ENCODE peak calls at places on chromosome 22, in seven cellular contexts. O is substantia nigra, V is mesendoderm, I is thoracic aorta, P is IMR-90, E is cardiac muscle cell, K is heart left ventricle. W is an unnamed sample.

GRCh38 chr22:47997612-47998011 is 1235.2 kb downstream of the TBC1D22A start:
- DNase-seq in K (no peak), I (no peak), E (no peak), P (no peak), O (no peak), V (no peak), W (no peak)

GRCh38 chr22:19962909-19963806 is 21.5 kb upstream of the TXNRD2 start:
- DNase-seq in K (no peak), O (no peak), E (no peak), I (no peak), P (peak; percentile 58), V (peak; percentile 96), W (peak; percentile 79)

GRCh38 chr22:22070371-22070824 is 87.8 kb upstream of the TOP3B start:
- DNase-seq in V (no peak), I (no peak), E (no peak), O (no peak), K (no peak), P (no peak), W (no peak)

GRCh38 chr22:20437253-20438065 is at the start of gene SCARF2:
- DNase-seq in E (peak; percentile 83), O (no peak), P (peak; percentile 62), K (peak; percentile 81), V (peak; percentile 79), I (no peak), W (no peak)

GRCh38 chr22:39984006-39984405 is 10.7 kb upstream of the FAM83F start:
- DNase-seq in E (no peak), P (peak; percentile 58), V (no peak), I (no peak), K (no peak), O (no peak), W (no peak)

GRCh38 chr22:37549704-37550059 is 10.6 kb upstream of the CDC42EP1 start:
- DNase-seq in I (no peak), K (no peak), V (peak; percentile 69), O (peak; percentile 85), E (peak; percentile 37), P (peak; percentile 50), W (peak; percentile 87)

GRCh38 chr22:41290262-41291221 is 4.6 kb upstream of the RANGAP1 start:
- DNase-seq in K (no peak), V (peak; percentile 85), P (peak; percentile 83), E (peak; percentile 23), I (no peak), O (no peak), W (no peak)

GRCh38 chr22:39664485-39665200 is 94.1 kb downstream of the CACNA1I start:
- DNase-seq in V (peak; percentile 88), E (peak; percentile 69), P (no peak), O (no peak), I (no peak), K (no peak), W (no peak)

GRCh38 chr22:20591660-20592310 is 84.4 kb downstream of the MED15 start:
- DNase-seq in E (peak; percentile 67), V (peak; percentile 45), I (no peak), K (no peak), P (peak; percentile 13), O (no peak), W (no peak)

DNA sequence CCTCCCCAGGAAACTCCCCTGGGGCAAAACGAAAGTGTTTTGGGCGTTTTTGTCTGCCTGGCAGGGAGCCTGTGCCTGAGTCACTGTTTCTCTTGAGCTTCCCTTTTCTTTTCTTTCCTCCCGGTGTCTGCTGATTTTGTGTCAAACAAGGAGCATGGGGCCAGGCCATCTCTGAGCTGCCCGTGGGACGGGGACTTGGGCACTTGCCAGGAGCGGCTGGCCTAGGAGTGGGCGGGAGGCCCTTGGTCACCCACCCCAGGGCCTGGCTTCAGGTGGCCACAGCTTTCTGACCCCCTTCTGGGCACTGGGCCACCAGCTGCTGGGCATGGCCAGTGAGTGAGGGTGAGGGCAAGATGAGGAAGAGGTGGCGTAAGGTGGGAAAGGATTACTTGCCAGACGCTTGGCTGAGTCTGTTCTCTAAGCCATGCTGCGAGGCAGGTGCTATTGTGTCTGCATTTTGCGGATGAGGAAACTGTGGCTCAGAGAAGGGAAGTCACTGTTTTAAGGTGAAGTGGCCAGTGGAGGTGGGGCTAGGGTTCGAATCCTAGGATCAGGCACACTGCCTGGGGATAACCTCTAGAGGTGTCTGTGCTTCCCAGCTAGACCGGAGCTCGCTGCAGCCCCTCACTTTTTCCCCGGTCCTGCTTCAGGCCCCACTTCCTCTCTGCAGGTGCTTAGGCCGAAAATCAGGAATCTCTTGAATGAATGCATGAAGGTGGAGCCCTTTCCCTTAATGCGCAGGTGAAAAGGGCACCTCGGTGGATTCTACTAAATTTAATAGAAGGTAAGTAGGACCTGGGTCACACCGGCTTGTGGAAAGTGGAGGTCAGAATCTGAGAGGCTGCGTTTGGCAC is 7.8 kb upstream of the NFAM1 start:
- DNase-seq in I (no peak), E (no peak), O (peak; percentile 25), V (peak; percentile 36), P (peak; percentile 49), K (peak; percentile 40), W (peak; percentile 46)
- H3K27ac ChIP-seq in I (no peak overlapping the region), E (no peak overlapping the region), O (no peak overlapping the region), V (no peak overlapping the region), P (no peak overlapping the region), K (no peak overlapping the region), W (peak overlapping the region; percentile 68)

GRCh38 chr22:49938565-49939136 is 20.2 kb downstream of the CRELD2 start:
- DNase-seq in V (no peak), O (no peak), K (no peak), I (no peak), P (no peak), E (no peak), W (no peak)

GRCh38 chr22:49936018-49936972 is 17.9 kb downstream of the CRELD2 start:
- DNase-seq in I (peak; percentile 80), K (peak; percentile 92), E (peak; percentile 90), O (peak; percentile 69), V (peak; percentile 54), P (peak; percentile 86), W (peak; percentile 91)

GRCh38 chr22:49935561-49935960 is 17.1 kb downstream of the CRELD2 start:
- DNase-seq in K (no peak), V (no peak), P (no peak), O (no peak), E (no peak), I (no peak), W (peak; percentile 46)

GRCh38 chr22:49936973-49937757 is 18.7 kb downstream of the CRELD2 start:
- DNase-seq in I (no peak), O (peak; percentile 81), V (no peak), P (no peak), E (peak; percentile 90), K (peak; percentile 69), W (no peak)

DNA sequence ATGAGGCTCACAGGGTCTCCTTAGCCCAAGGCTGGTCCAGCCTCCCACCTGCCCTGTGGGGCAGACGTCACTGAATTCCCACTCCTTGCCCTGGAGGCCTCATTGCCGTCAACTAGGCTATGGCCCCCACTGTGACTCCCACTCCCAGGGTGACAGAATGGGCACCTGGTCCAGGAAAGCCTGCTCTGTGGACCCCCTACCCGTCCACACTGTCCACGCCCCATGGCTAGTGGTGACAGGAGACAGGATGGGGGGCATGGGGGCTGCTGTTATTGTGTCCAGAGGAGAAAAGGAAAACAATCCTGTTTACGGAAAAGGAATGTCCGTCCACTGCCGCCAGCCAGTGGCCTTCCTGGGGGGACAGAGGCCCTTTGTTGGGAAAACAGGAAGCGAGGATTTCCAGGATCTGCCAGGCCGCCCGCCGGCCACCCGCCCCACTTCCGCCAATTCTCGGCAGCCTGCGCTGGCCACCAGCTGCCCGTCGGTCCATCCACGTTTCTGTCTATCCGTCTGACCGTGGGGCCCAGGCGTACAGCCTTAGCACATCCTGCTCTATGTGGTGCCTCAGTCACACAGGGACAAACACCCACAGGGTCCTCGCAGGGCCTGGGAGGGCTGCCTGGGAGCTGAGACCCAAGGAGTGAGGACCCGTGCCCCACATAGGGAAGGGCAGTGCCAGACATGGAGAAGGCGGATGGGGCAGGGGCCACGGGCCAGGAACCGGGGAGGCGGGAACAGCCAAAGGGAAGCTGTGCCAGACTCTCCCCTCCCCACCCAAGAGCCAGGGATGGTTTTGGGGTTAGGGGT is 19.5 kb downstream of the CRELD2 start:
- DNase-seq in E (no peak), K (no peak), O (peak; percentile 65), I (no peak), V (no peak), P (no peak), W (peak; percentile 50)
- H3K27ac ChIP-seq in E (peak overlapping the region; percentile 92), K (peak overlapping the region; percentile 95), O (peak overlapping the region; percentile 99), I (peak overlapping the region; percentile 63), V (no peak overlapping the region), P (no peak overlapping the region), W (peak overlapping the region; percentile 56)

GRCh38 chr22:46286006-46286405 is 10.7 kb upstream of the GTSE1 start:
- DNase-seq in V (no peak), O (no peak), I (no peak), K (no peak), E (no peak), P (peak; percentile 39), W (no peak)
- H3K27ac ChIP-seq in V (no peak overlapping the region), O (no peak overlapping the region), I (no peak overlapping the region), K (no peak overlapping the region), E (no peak overlapping the region), P (peak overlapping the region; percentile 50), W (no peak overlapping the region)

DNA sequence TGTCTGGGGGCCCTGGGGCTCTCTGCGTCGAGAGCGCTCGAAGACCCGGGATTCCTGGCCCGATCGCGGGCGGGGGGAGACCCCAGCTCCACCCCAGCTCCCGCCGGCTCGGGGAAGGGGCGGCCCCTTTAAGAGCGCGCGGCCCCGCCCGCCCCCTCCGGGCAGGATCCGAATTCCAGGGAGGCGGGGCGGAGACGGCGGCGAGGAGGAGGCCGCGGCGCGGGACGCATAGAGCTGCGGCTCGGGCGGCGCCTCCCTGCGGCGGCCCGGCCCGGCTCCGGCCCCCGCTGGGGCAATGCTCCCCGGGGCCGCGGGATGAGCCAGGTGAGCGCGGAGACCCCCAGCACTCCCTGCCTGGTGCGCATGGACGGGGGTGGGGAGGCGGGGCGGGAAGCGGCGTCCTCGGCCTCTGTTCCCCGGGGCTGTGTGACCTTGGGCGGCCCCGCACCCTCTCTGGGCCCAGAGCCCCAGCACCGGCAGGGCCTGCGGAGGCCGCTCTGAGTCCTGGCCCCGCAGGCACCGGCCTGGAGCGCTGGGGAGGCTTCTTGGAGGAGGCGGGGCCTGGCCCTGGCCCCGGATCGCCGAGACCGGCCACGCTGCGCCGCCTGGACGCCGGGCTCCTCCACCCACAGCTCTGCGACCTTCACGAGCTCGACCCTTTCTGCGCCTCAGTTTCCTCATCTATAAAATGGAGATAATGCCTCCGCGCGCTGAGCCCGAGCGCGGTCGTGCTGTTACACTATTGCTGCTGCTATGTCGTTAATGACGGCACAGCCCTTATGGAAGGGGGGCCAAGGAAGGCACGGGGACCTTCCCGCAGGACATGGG is 594 bp downstream of the GAS2L1 start:
- DNase-seq in I (no peak), E (peak; percentile 92), K (peak; percentile 90), V (peak; percentile 94), P (peak; percentile 61), O (peak; percentile 64), W (peak; percentile 84)
- H3K27ac ChIP-seq in I (peak overlapping the region; percentile 70), E (peak overlapping the region; percentile 24), K (peak overlapping the region; percentile 88), V (peak overlapping the region; percentile 99), P (peak overlapping the region; percentile 74), O (peak overlapping the region; percentile 8), W (peak overlapping the region; percentile 65)

GRCh38 chr22:46098525-46099475 is 51.5 kb upstream of the PPARA start:
- DNase-seq in K (no peak), I (no peak), E (no peak), V (no peak), P (no peak), O (no peak), W (no peak)
- H3K27ac ChIP-seq in K (no peak overlapping the region), I (peak overlapping the region; percentile 87), E (no peak overlapping the region), V (no peak overlapping the region), P (no peak overlapping the region), O (peak overlapping the region; percentile 80), W (peak overlapping the region; percentile 24)